ENCODE peak calls at places on chromosome 14, in four cellular contexts. T is bronchial epithelial cell, U is OCI-LY7, B is cardiac fibroblast. D is an unnamed sample.

GRCh38 chr14:36661506-36662257 is at the start of gene PAX9:
- DNase-seq in U (peak), T (peak), B (peak), D (peak)

GRCh38 chr14:49865431-49865859 is 12.9 kb upstream of the NEMF start:
- DNase-seq in T (peak), B (peak), U (peak), D (peak)

GRCh38 chr14:55699131-55700057 is 119.4 kb downstream of the KTN1 start:
- DNase-seq in T (peak), U (no peak), B (peak), D (peak)

GRCh38 chr14:88075298-88075981 is 70.5 kb downstream of the GPR65 start:
- DNase-seq in U (no peak), T (no peak), B (no peak), D (no peak)

GRCh38 chr14:32087173-32087861 is 10.2 kb downstream of the ARHGAP5 start:
- DNase-seq in T (peak), B (no peak), U (no peak), D (peak)

GRCh38 chr14:87052646-87053225 is 940.2 kb downstream of the GALC start:
- DNase-seq in B (no peak), T (no peak), U (no peak), D (peak)

GRCh38 chr14:90444077-90444696 is 47.4 kb downstream of the CALM1 start:
- DNase-seq in B (no peak), T (peak), U (no peak), D (peak)

GRCh38 chr14:23358553-23359166 is 6.0 kb upstream of the SLC22A17 start:
- DNase-seq in U (no peak), B (no peak), T (no peak), D (no peak)

GRCh38 chr14:72957213-72957612 is 30.9 kb downstream of the DCAF4 start:
- DNase-seq in B (no peak), U (no peak), T (no peak), D (no peak)

GRCh38 chr14:73245401-73246325 is 8.4 kb downstream of the PAPLN start:
- DNase-seq in U (peak), B (peak), T (peak), D (peak)

GRCh38 chr14:21846227-21846885 is 172.7 kb upstream of the OR4E1 start:
- DNase-seq in U (peak), B (no peak), T (no peak), D (peak)

GRCh38 chr14:28097585-28097984 is 669.0 kb upstream of the FOXG1 start:
- DNase-seq in T (no peak), U (no peak), B (no peak), D (no peak)

GRCh38 chr14:98323850-98324249 is 948.1 kb downstream of the BCL11B start:
- DNase-seq in U (no peak), B (no peak), T (no peak), D (no peak)

GRCh38 chr14:23373041-23373440 is 432 bp downstream of the IL25 start:
- DNase-seq in T (no peak), B (no peak), U (no peak), D (no peak)

GRCh38 chr14:92517761-92518160 is 4.2 kb downstream of the RIN3 start:
- DNase-seq in U (no peak), B (no peak), T (no peak), D (no peak)
- TF ChIP-seq CTCF in U (no peak), B (no peak), T (no peak), D (no peak)

GRCh38 chr14:96727980-96728717 is 69.0 kb upstream of the VRK1 start:
- DNase-seq in U (no peak), T (no peak), B (no peak), D (no peak)

GRCh38 chr14:96727076-96727475 is 70.1 kb upstream of the VRK1 start:
- DNase-seq in B (no peak), U (no peak), T (no peak), D (no peak)

GRCh38 chr14:96727490-96727889 is 69.7 kb upstream of the VRK1 start:
- DNase-seq in B (no peak), T (no peak), U (peak), D (no peak)

GRCh38 chr14:96734076-96734622 is 63.0 kb upstream of the VRK1 start:
- DNase-seq in T (no peak), B (no peak), U (no peak), D (peak)

DNA sequence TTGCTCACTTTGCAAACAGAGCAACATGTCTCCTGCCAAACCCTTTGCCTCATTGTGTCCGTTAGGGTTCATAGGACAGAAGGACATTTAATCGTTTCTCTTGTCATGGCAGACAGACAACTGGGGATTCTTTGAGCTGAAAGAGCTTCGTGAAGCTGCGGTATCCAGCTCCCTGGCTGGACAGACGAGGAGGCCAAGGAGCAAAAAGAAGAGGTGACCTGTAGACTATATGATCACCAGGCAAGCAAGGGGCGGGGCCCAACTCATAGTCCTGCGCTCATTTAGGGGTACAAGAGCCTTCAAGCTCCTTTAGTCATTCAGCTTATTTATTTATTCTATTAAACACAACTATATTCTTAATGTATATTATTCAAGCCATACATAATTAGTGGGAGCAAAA is 66.8 kb upstream of the VRK1 start:
- DNase-seq in T (no peak), B (no peak), U (no peak), D (no peak)
- H3K4me3 ChIP-seq in T (no peak), B (no peak), U (no peak), D (no peak)

GRCh38 chr14:34875031-34875922 is at the start of gene BAZ1A:
- DNase-seq in T (peak), U (peak), B (peak), D (peak)
- TF ChIP-seq CTCF in T (peak), U (no peak), B (no peak), D (no peak)

GRCh38 chr14:54686219-54686870 is 119.4 kb downstream of the SAMD4A start:
- DNase-seq in B (peak), U (no peak), T (peak), D (peak)

GRCh38 chr14:54686871-54687749 is 120.2 kb downstream of the SAMD4A start:
- DNase-seq in T (no peak), B (peak), U (no peak), D (no peak)

GRCh38 chr14:54687750-54688119 is 120.8 kb downstream of the SAMD4A start:
- DNase-seq in B (no peak), U (no peak), T (no peak), D (no peak)

GRCh38 chr14:54683882-54684794 is 117.2 kb downstream of the SAMD4A start:
- DNase-seq in U (no peak), B (peak), T (peak), D (peak)

GRCh38 chr14:54685286-54685845 is 118.4 kb downstream of the SAMD4A start:
- DNase-seq in B (no peak), U (no peak), T (peak), D (peak)
- H3K4me3 ChIP-seq in B (no peak), U (no peak), T (no peak), D (no peak)

GRCh38 chr14:103091041-103091882 is 3.3 kb upstream of the EXOC3L4 start:
- DNase-seq in U (peak), T (no peak), B (peak), D (peak)
- TF ChIP-seq CTCF in U (peak), T (peak), B (peak), D (peak)

GRCh38 chr14:29654910-29655590 is 272.6 kb downstream of the PRKD1 start:
- DNase-seq in U (no peak), T (peak), B (peak), D (peak)
- H3K4me3 ChIP-seq in U (no peak), T (no peak), B (no peak), D (no peak)

DNA sequence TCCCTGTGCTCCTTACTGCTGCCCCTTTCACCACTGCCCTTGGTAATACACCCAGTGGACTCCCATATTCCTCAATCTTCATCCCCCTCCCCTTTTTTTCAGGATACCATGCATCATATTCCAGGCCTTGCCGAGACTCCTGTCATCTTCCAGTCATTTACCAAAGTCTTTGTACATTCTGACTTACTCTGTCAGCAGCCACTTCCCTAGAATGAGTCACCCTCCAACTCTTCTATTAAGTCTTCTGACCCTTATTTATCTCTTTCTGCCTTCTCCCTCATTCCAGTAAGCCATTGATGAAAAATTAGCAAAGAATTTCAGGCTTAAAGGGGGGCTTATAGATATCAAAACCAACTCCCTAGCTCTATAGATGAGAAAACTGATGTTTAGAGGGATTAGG is 128.0 kb downstream of the STXBP6 start:
- DNase-seq in B (peak), T (peak), U (no peak), D (peak)
- TF ChIP-seq CTCF in B (no peak), T (no peak), U (no peak), D (no peak)

GRCh38 chr14:104642540-104642868 is 37.9 kb upstream of the TMEM179 start:
- DNase-seq in T (no peak), U (no peak), B (no peak), D (no peak)

GRCh38 chr14:104643306-104643705 is 38.7 kb upstream of the TMEM179 start:
- DNase-seq in U (no peak), B (no peak), T (no peak), D (no peak)

GRCh38 chr14:104640681-104641080 is 36.1 kb upstream of the TMEM179 start:
- DNase-seq in B (no peak), T (no peak), U (no peak), D (no peak)

GRCh38 chr14:104639889-104640548 is 35.4 kb upstream of the TMEM179 start:
- DNase-seq in U (peak), T (peak), B (peak), D (peak)

GRCh38 chr14:104641753-104642539 is 37.4 kb upstream of the TMEM179 start:
- DNase-seq in T (no peak), U (no peak), B (no peak), D (no peak)
- H3K4me3 ChIP-seq in T (no peak), U (no peak), B (no peak), D (no peak)

D was measured in epithelial cell of esophagus.